ENCODE peak calls at places on chromosome 13, in five cellular contexts. Y is transverse colon, U is breast epithelium, K is suprapubic skin, R is GM23338. N is an unnamed sample.

GRCh38 chr13:112320303-112320702 is 55.9 kb upstream of the SPACA7 start:
- DNase-seq in K (no peak), R (no peak), Y (no peak), U (no peak), N (no peak)

GRCh38 chr13:55001881-55002280 is 1973.3 kb downstream of the OLFM4 start:
- DNase-seq in Y (no peak), U (no peak), R (peak; percentile 49), K (no peak), N (no peak)

GRCh38 chr13:30766957-30767603 is 31.7 kb downstream of the ALOX5AP start:
- DNase-seq in R (no peak), Y (no peak), U (no peak), K (no peak), N (no peak)

GRCh38 chr13:65917731-65918130 is 1312.4 kb downstream of the PCDH9 start:
- DNase-seq in R (no peak), K (no peak), U (no peak), Y (no peak), N (no peak)

GRCh38 chr13:78129850-78130249 is 211.2 kb upstream of the EDNRB start:
- DNase-seq in U (no peak), R (no peak), Y (no peak), K (no peak), N (no peak)

GRCh38 chr13:22298530-22298929 is 627.7 kb downstream of the FGF9 start:
- DNase-seq in K (no peak), Y (no peak), U (no peak), R (peak; percentile 48), N (no peak)

GRCh38 chr13:100269837-100270236 is 180.9 kb downstream of the PCCA start:
- DNase-seq in K (no peak), Y (peak; percentile 49), R (no peak), U (no peak), N (no peak)

GRCh38 chr13:48126944-48127814 is 32.3 kb upstream of the MED4 start:
- DNase-seq in Y (peak; percentile 19), R (peak; percentile 88), U (no peak), K (no peak), N (no peak)

GRCh38 chr13:98457053-98457452 is 119.9 kb downstream of the STK24 start:
- DNase-seq in Y (no peak), K (no peak), R (no peak), U (no peak), N (no peak)
- H3K36me3 ChIP-seq in Y (peaks cover 41% of the 10 kb centered on the region), K (peaks cover 76% of the 10 kb centered on the region), R (peaks cover 10% of the 10 kb centered on the region), U (peaks cover 5% of the 10 kb centered on the region), N (peaks cover 100% of the 10 kb centered on the region)

DNA sequence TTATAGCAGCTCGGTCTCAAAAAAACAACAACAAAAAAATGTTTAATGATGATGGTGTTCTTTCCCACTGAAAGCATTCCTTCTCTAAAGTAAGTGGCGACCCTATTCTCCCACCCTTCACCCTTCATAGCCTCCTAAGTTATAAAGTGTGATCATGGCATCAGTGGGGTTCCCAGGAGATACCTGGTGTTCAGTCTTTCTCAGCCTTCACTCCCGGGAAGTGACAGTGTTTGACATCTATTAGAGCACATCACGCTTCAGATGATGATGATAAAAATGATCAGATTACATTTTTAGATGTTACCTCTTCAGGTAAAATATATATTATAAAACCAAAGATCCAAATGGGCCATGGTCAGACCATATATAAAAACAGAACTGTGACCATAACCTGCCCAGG is 51.0 kb downstream of the TGDS start:
- DNase-seq in R (no peak), Y (no peak), K (no peak), U (no peak), N (no peak)
- TF ChIP-seq POLR2AphosphoS5 in R (no peak), Y (no peak), K (no peak), U (no peak), N (no peak)

GRCh38 chr13:50580684-50581305 is 262.7 kb downstream of the DLEU7 start:
- DNase-seq in R (no peak), U (no peak), Y (no peak), K (no peak), N (no peak)
- TF ChIP-seq CTCF in R (no peak), U (no peak), Y (no peak), K (no peak), N (no peak)

GRCh38 chr13:50873481-50873880 is 30.0 kb upstream of the DLEU7 start:
- DNase-seq in Y (no peak), U (no peak), R (no peak), K (no peak), N (no peak)
- H3K36me3 ChIP-seq in Y (no peaks in the 10 kb centered on the region), U (no peaks in the 10 kb centered on the region), R (no peaks in the 10 kb centered on the region), K (no peaks in the 10 kb centered on the region), N (no peaks in the 10 kb centered on the region)

GRCh38 chr13:79658333-79658975 is 177.5 kb downstream of the NDFIP2 start:
- DNase-seq in K (no peak), R (no peak), Y (no peak), U (no peak), N (no peak)
- TF ChIP-seq POLR2AphosphoS5 in K (no peak), R (no peak), Y (no peak), U (no peak), N (no peak)

N was measured in spleen.